ENCODE peak calls at places on chromosomes 5 and 9, in ten cellular contexts. L is NCI-H1694 treated with DMSO at 0.1 percent for 48 hours; M is stimulated activated naive B cell treated with anti-CD40 and anti-IgM and Interleukin-4, amounts not matched to agents 10 μg/mL and 1 μg/mL and 100 μg/mL, for 72 hours; S is posterior cingulate gyrus; G is activated T-cell treated with anti-CD3 and anti-CD28 coated beads, Interleukin-2, amount 50 U/mL, for 48 hours; Z is dorsolateral prefrontal cortex; E is GM12891; V is stimulated activated CD4-positive, alpha-beta T cell treated with anti-CD3 and anti-CD28 coated beads, Interleukin-2, amount 100 ng/mL, for 24 hours; O is left colon; D is GM12865. R is an unnamed sample.

GRCh38 chr5:116733995-116734716 is 159.5 kb upstream of the SEMA6A start:
- DNase-seq in L (no peak), M (no peak), S (peak), G (no peak), Z (peak), E (no peak), V (no peak), O (no peak), D (no peak), R (peak)

GRCh38 chr9:110133608-110134214 is 74.2 kb downstream of the C9orf152 start:
- DNase-seq in L (no peak), M (no peak), S (no peak), G (no peak), Z (no peak), E (no peak), V (no peak), O (no peak), D (no peak), R (no peak)

GRCh38 chr9:128025756-128026155 is 41.4 kb downstream of the NAIF1 start:
- DNase-seq in L (no peak), M (no peak), S (no peak), G (no peak), Z (no peak), E (no peak), V (no peak), O (no peak), D (no peak), R (no peak)

GRCh38 chr5:73532195-73532594 is 33.2 kb downstream of the ANKRA2 start:
- DNase-seq in L (no peak), M (no peak), S (no peak), G (no peak), Z (no peak), E (no peak), V (no peak), O (no peak), D (no peak), R (no peak)

GRCh38 chr9:91786132-91786896 is 163.7 kb downstream of the ROR2 start:
- DNase-seq in L (peak), M (no peak), S (no peak), G (no peak), Z (no peak), E (no peak), V (no peak), O (no peak), D (no peak), R (no peak)

GRCh38 chr5:168346417-168346816 is 55.0 kb downstream of the WWC1 start:
- DNase-seq in L (no peak), M (no peak), S (no peak), G (no peak), Z (no peak), E (no peak), V (no peak), O (peak), D (no peak), R (peak)

GRCh38 chr9:76901801-76902200 is 4.1 kb downstream of the PRUNE2 start:
- DNase-seq in L (no peak), M (no peak), S (no peak), G (no peak), Z (no peak), E (no peak), V (no peak), O (no peak), D (no peak), R (no peak)

GRCh38 chr5:14323466-14323865 is 180.3 kb downstream of the TRIO start:
- DNase-seq in L (no peak), M (no peak), S (no peak), G (no peak), Z (no peak), E (no peak), V (no peak), O (no peak), D (no peak), R (no peak)

GRCh38 chr9:114616684-114617520 is 5.8 kb downstream of the TMEM268 start:
- DNase-seq in L (no peak), M (peak), S (no peak), G (no peak), Z (peak), E (no peak), V (peak), O (peak), D (peak), R (no peak)

GRCh38 chr5:23466401-23466886 is 41.0 kb upstream of the PRDM9 start:
- DNase-seq in L (no peak), M (no peak), S (no peak), G (no peak), Z (no peak), E (no peak), V (no peak), O (no peak), D (no peak), R (no peak)

GRCh38 chr5:31193591-31194457 is at the start of gene CDH6:
- DNase-seq in L (no peak), M (no peak), S (peak), G (no peak), Z (no peak), E (no peak), V (peak), O (no peak), D (no peak), R (no peak)

GRCh38 chr5:43315697-43316096 is 2.5 kb upstream of the HMGCS1 start:
- DNase-seq in L (no peak), M (no peak), S (no peak), G (no peak), Z (no peak), E (no peak), V (peak), O (no peak), D (no peak), R (no peak)

GRCh38 chr5:142894315-142894714 is 124.1 kb downstream of the ARHGAP26 start:
- DNase-seq in L (no peak), M (no peak), S (no peak), G (no peak), Z (no peak), E (no peak), V (no peak), O (no peak), D (no peak), R (no peak)

GRCh38 chr5:69230181-69230580 is 4.5 kb upstream of the CDK7 start:
- DNase-seq in L (no peak), M (no peak), S (no peak), G (no peak), Z (no peak), E (no peak), V (no peak), O (no peak), D (no peak), R (no peak)

GRCh38 chr9:16598316-16598715 is 272.2 kb downstream of the BNC2 start:
- DNase-seq in L (no peak), M (no peak), S (no peak), G (no peak), Z (no peak), E (no peak), V (no peak), O (no peak), D (no peak), R (no peak)

GRCh38 chr9:18869725-18870124 is 163.3 kb downstream of the SAXO1 start:
- DNase-seq in L (no peak), M (no peak), S (no peak), G (no peak), Z (no peak), E (no peak), V (no peak), O (no peak), D (no peak), R (no peak)

GRCh38 chr5:665956-666711 is 27.0 kb downstream of the TPPP start:
- DNase-seq in L (no peak), M (no peak), S (peak), G (no peak), Z (no peak), E (no peak), V (no peak), O (no peak), D (no peak), R (no peak)

GRCh38 chr5:114317751-114318150 is 44.1 kb upstream of the KCNN2 start:
- DNase-seq in L (no peak), M (no peak), S (no peak), G (no peak), Z (no peak), E (no peak), V (no peak), O (no peak), D (no peak), R (no peak)

GRCh38 chr5:64229163-64229774 is 63.6 kb downstream of the RNF180 start:
- DNase-seq in L (peak), M (no peak), S (no peak), G (no peak), Z (no peak), E (peak), V (no peak), O (no peak), D (peak), R (no peak)

GRCh38 chr9:131960805-131961495 is 118.7 kb downstream of the MED27 start:
- DNase-seq in L (no peak), M (no peak), S (peak), G (no peak), Z (peak), E (no peak), V (no peak), O (no peak), D (no peak), R (no peak)

GRCh38 chr5:128541385-128541784 is 3.3 kb upstream of the FBN2 start:
- DNase-seq in L (no peak), M (no peak), S (no peak), G (no peak), Z (no peak), E (no peak), V (no peak), O (no peak), D (no peak), R (no peak)

GRCh38 chr5:88674262-88675158 is 208.5 kb downstream of the MEF2C start:
- DNase-seq in L (no peak), M (peak), S (peak), G (peak), Z (peak), E (no peak), V (peak), O (no peak), D (peak), R (no peak)

GRCh38 chr9:21383627-21384026 is 1.6 kb downstream of the IFNA2 start:
- DNase-seq in L (no peak), M (no peak), S (no peak), G (no peak), Z (no peak), E (no peak), V (no peak), O (no peak), D (no peak), R (no peak)

GRCh38 chr5:93349613-93350012 is 231.4 kb downstream of the NR2F1-AS1 start:
- DNase-seq in L (no peak), M (no peak), S (no peak), G (no peak), Z (no peak), E (no peak), V (no peak), O (no peak), D (no peak), R (no peak)

GRCh38 chr9:5563886-5564285 is 53.6 kb downstream of the PDCD1LG2 start:
- DNase-seq in L (no peak), M (no peak), S (no peak), G (no peak), Z (no peak), E (no peak), V (no peak), O (no peak), D (no peak), R (no peak)

GRCh38 chr5:117414926-117415325 is 840.3 kb upstream of the SEMA6A start:
- DNase-seq in L (no peak), M (no peak), S (no peak), G (no peak), Z (no peak), E (no peak), V (no peak), O (no peak), D (no peak), R (no peak)

GRCh38 chr5:120599576-120599975 is 135.5 kb downstream of the PRR16 start:
- DNase-seq in L (no peak), M (no peak), S (no peak), G (no peak), Z (no peak), E (no peak), V (no peak), O (no peak), D (no peak), R (no peak)

R was measured in LNCaP clone FGC.